ENCODE peak calls at places on chromosomes 2 and 18, in nine cellular contexts. S is neural progenitor cell, V is HCT116, C is hepatocyte, D is cardiac fibroblast, P is HFF-Myc, Q is chondrocyte, W is psoas muscle, R is astrocyte. F is an unnamed sample.

GRCh38 chr2:74297391-74297790 is 45.8 kb downstream of the SLC4A5 start:
- DNase-seq in R (no peak), V (no peak), C (no peak), P (no peak), S (no peak), W (no peak), Q (no peak), D (no peak), F (peak; percentile 58)

GRCh38 chr2:99861376-99861760 is 281.0 kb downstream of the AFF3 start:
- DNase-seq in C (no peak), W (no peak), Q (no peak), D (no peak), V (no peak), R (peak; percentile 86), S (no peak), P (no peak), F (no peak)

GRCh38 chr2:30356061-30356460 is 91.0 kb upstream of the LCLAT1 start:
- DNase-seq in V (no peak), Q (no peak), S (no peak), W (no peak), P (no peak), C (no peak), R (no peak), D (no peak), F (no peak)

GRCh38 chr2:177434475-177434874 is 41.9 kb downstream of the AGPS start:
- DNase-seq in V (no peak), P (no peak), S (no peak), W (no peak), D (no peak), Q (no peak), C (no peak), R (no peak), F (no peak)

GRCh38 chr2:38572167-38572566 is 30.6 kb downstream of the HNRNPLL start:
- DNase-seq in S (no peak), W (no peak), C (no peak), D (peak; percentile 87), V (no peak), Q (no peak), R (peak; percentile 82), P (peak; percentile 12), F (no peak)

GRCh38 chr2:208254871-208255556 is at the start of gene IDH1:
- DNase-seq in C (peak; percentile 98), Q (peak; percentile 97), P (peak; percentile 80), W (peak; percentile 98), S (peak; percentile 98), R (peak; percentile 73), D (peak; percentile 96), V (peak; percentile 87), F (peak; percentile 40)

GRCh38 chr2:207933396-207934045 is 91.8 kb downstream of the PLEKHM3 start:
- DNase-seq in V (no peak), C (no peak), D (no peak), R (no peak), S (peak; percentile 54), W (no peak), P (no peak), Q (no peak), F (no peak)

GRCh38 chr2:162118166-162119031 is 33.6 kb downstream of the GCG start:
- DNase-seq in D (peak; percentile 60), S (no peak), C (no peak), Q (no peak), P (peak; percentile 36), V (no peak), W (no peak), R (peak; percentile 82), F (no peak)

GRCh38 chr2:233486778-233487552 is 79.6 kb downstream of the USP40 start:
- DNase-seq in W (no peak), C (no peak), Q (no peak), R (peak; percentile 97), V (no peak), S (no peak), D (peak; percentile 70), P (no peak), F (no peak)

GRCh38 chr2:155391613-155392012 is 693.1 kb downstream of the KCNJ3 start:
- DNase-seq in V (no peak), S (no peak), P (no peak), W (no peak), R (no peak), Q (no peak), D (no peak), C (no peak), F (no peak)

GRCh38 chr2:146597291-146597690 is 1247.5 kb upstream of the ACVR2A start:
- DNase-seq in D (no peak), S (no peak), W (no peak), V (no peak), C (no peak), Q (no peak), R (no peak), P (no peak), F (no peak)

DNA sequence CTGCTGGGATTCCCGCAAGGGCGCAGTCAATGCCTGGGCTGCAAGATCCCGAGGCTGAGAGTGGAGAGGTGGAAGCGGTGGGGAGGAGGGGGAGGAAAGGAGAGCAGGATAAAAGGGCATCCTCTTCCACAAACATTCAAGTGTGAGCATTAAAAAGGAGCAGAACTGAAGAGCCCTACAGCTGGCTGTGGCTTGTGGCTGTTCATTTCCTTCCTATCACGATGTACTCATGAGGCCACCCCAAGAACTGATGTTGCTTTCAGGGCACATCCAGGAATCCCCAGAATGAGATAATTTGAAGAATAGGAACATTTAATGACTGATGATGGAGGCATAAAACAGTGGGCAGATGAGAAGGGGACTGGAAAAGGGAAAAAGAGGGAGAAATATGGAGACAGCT is 230.8 kb upstream of the SMIM21 start:
- DNase-seq in C (no peak), P (no peak), Q (no peak), R (no peak), S (no peak), W (no peak), D (no peak), V (no peak), F (no peak)
- TF ChIP-seq CTCF in C (no peak), P (no peak), Q (no peak), R (no peak), S (no peak), W (no peak), D (no peak), V (no peak), F (no peak)

GRCh38 chr2:43637030-43637803 is at the start of gene PLEKHH2:
- DNase-seq in P (peak; percentile 59), V (peak; percentile 71), D (peak; percentile 89), R (peak; percentile 73), W (peak; percentile 92), C (peak; percentile 93), Q (peak; percentile 96), S (peak; percentile 94), F (peak; percentile 18)

GRCh38 chr2:43631918-43632317 is 5.1 kb upstream of the PLEKHH2 start:
- DNase-seq in W (no peak), C (no peak), V (no peak), R (no peak), D (no peak), Q (no peak), S (no peak), P (no peak), F (no peak)

GRCh38 chr2:43636616-43637015 is 444 bp upstream of the PLEKHH2 start:
- DNase-seq in R (no peak), V (no peak), P (no peak), D (no peak), C (no peak), S (no peak), Q (no peak), W (no peak), F (no peak)

GRCh38 chr2:43634604-43635306 is 2.3 kb upstream of the PLEKHH2 start:
- DNase-seq in R (peak; percentile 96), V (no peak), C (peak; percentile 44), W (no peak), S (no peak), D (peak; percentile 83), Q (no peak), P (peak; percentile 82), F (no peak)
- TF ChIP-seq CTCF in R (no peak), V (no peak), C (no peak), W (no peak), S (no peak), D (no peak), Q (no peak), P (no peak), F (no peak)

GRCh38 chr2:17148298-17149228 is 369.7 kb downstream of the RAD51AP2 start:
- DNase-seq in W (no peak), R (no peak), D (peak; percentile 2), Q (no peak), P (no peak), V (peak; percentile 8), S (peak; percentile 63), C (peak; percentile 44), F (no peak)
- TF ChIP-seq CTCF in W (no peak), R (peak; percentile 63), D (peak; percentile 59), Q (peak; percentile 32), P (no peak), V (peak; percentile 56), S (peak; percentile 69), C (peak; percentile 50), F (no peak)

GRCh38 chr2:40213071-40213470 is 238.8 kb downstream of the SLC8A1 start:
- DNase-seq in S (peak; percentile 15), W (no peak), R (peak; percentile 70), Q (no peak), V (no peak), D (peak; percentile 38), C (no peak), P (no peak), F (no peak)
- TF ChIP-seq CTCF in S (peak; percentile 37), W (peak; percentile 37), R (peak; percentile 46), Q (peak; percentile 79), V (peak; percentile 17), D (peak; percentile 53), C (peak; percentile 20), P (peak; percentile 33), F (peak; percentile 27)

DNA sequence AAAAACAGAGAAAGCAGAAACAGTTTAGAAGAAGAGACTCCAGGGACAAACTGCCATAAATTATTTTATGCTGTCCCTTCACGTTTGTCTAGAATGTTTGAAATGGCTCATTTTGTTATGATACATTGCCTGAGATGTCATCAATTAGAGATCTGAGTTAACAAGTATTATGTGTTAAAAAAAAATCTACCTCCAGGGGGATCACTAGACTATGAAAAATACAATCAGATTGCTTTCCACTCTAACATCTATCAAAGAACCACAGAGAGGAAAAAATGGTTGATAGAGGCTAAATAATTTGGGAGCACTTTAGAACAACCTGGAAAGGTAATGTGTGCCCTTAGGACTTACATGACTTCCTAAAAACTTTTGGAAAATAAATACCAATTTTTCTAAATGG is 103.8 kb upstream of the CCDC150 start:
- DNase-seq in V (no peak), W (no peak), C (no peak), R (no peak), Q (no peak), D (peak; percentile 7), P (no peak), S (no peak), F (no peak)
- TF ChIP-seq CTCF in V (no peak), W (no peak), C (no peak), R (no peak), Q (peak; percentile 58), D (no peak), P (no peak), S (no peak), F (no peak)

GRCh38 chr18:33916200-33916599 is 308.5 kb downstream of the NOL4 start:
- DNase-seq in R (no peak), V (no peak), W (no peak), S (peak; percentile 5), P (no peak), D (no peak), C (no peak), Q (no peak), F (no peak)
- TF ChIP-seq CTCF in R (no peak), V (no peak), W (no peak), S (peak; percentile 33), P (no peak), D (no peak), C (no peak), Q (peak; percentile 31), F (no peak)